ENCODE peak calls at places on chromosome 20, in nine cellular contexts. R is heart right ventricle; A is GM23338; Z is HepG2; P is CD8-positive, alpha-beta T cell; U is stomach; Y is psoas muscle; Q is ascending aorta; G is sigmoid colon. K is an unnamed sample. For H3K36me3, the result is how much of the 10 kb centered on the place peaks cover.

GRCh38 chr20:58135441-58136170 is 92.8 kb downstream of the ANKRD60 start:
- DNase-seq in R (no peak), A (no peak), Z (no peak), P (no peak), U (no peak), Y (no peak), Q (no peak), G (peak), K (no peak)

GRCh38 chr20:49543071-49543857 is 24.7 kb downstream of the PTGIS start:
- DNase-seq in R (no peak), A (no peak), Z (no peak), P (no peak), U (no peak), Y (no peak), Q (no peak), G (peak), K (no peak)

GRCh38 chr20:38143238-38143645 is 21.8 kb downstream of the TGM2 start:
- DNase-seq in R (no peak), A (no peak), Z (peak), P (no peak), U (no peak), Y (no peak), Q (no peak), G (no peak), K (no peak)

GRCh38 chr20:50333856-50334255 is 143.2 kb downstream of the CEBPB start:
- DNase-seq in R (no peak), A (no peak), Z (no peak), P (no peak), U (no peak), Y (no peak), Q (no peak), G (peak), K (peak)

GRCh38 chr20:56362833-56363413 is 4.1 kb downstream of the FAM210B start:
- DNase-seq in R (no peak), A (peak), Z (no peak), P (no peak), U (no peak), Y (no peak), Q (no peak), G (no peak), K (no peak)

GRCh38 chr20:25281541-25281991 is 33.7 kb downstream of the PYGB start:
- DNase-seq in R (peak), A (no peak), Z (no peak), P (no peak), U (peak), Y (peak), Q (peak), G (peak), K (no peak)

GRCh38 chr20:57688864-57689263 is 21.0 kb downstream of the PMEPA1 start:
- DNase-seq in R (peak), A (no peak), Z (no peak), P (no peak), U (no peak), Y (peak), Q (no peak), G (no peak), K (no peak)

GRCh38 chr20:11797161-11797560 is 120.5 kb upstream of the BTBD3 start:
- DNase-seq in R (no peak), A (no peak), Z (no peak), P (no peak), U (no peak), Y (no peak), Q (no peak), G (no peak), K (no peak)

GRCh38 chr20:40160151-40160550 is 528.9 kb downstream of the MAFB start:
- DNase-seq in R (peak), A (peak), Z (peak), P (no peak), U (peak), Y (peak), Q (no peak), G (peak), K (peak)

GRCh38 chr20:61030130-61030529 is 221.9 kb upstream of the CDH4 start:
- DNase-seq in R (no peak), A (no peak), Z (no peak), P (no peak), U (no peak), Y (no peak), Q (no peak), G (no peak), K (no peak)

GRCh38 chr20:31967830-31968249 is at the start of gene XKR7:
- DNase-seq in R (no peak), A (peak), Z (no peak), P (no peak), U (no peak), Y (no peak), Q (no peak), G (no peak), K (no peak)

GRCh38 chr20:24465730-24466129 is 3.7 kb upstream of the SYNDIG1 start:
- DNase-seq in R (peak), A (no peak), Z (no peak), P (no peak), U (no peak), Y (no peak), Q (no peak), G (peak), K (no peak)

GRCh38 chr20:38372830-38373229 is 26.5 kb downstream of the LBP start:
- DNase-seq in R (no peak), A (no peak), Z (no peak), P (no peak), U (no peak), Y (no peak), Q (no peak), G (no peak), K (no peak)

GRCh38 chr20:50594591-50595432 is 84.6 kb downstream of the PTPN1 start:
- DNase-seq in R (no peak), A (peak), Z (no peak), P (no peak), U (no peak), Y (no peak), Q (no peak), G (no peak), K (no peak)

GRCh38 chr20:49475979-49476378 is 6.5 kb downstream of the KCNB1 start:
- DNase-seq in R (no peak), A (no peak), Z (no peak), P (no peak), U (no peak), Y (no peak), Q (no peak), G (no peak), K (no peak)

GRCh38 chr20:1817577-1818211 is 77.5 kb upstream of the SIRPA start:
- DNase-seq in R (no peak), A (no peak), Z (no peak), P (no peak), U (no peak), Y (no peak), Q (no peak), G (no peak), K (no peak)

GRCh38 chr20:309841-310644 is 12.7 kb downstream of the ZCCHC3 start:
- DNase-seq in R (peak), A (peak), Z (peak), P (peak), U (peak), Y (peak), Q (peak), G (peak), K (peak)

GRCh38 chr20:44038681-44039123 is 124.0 kb downstream of the TOX2 start:
- DNase-seq in R (no peak), A (no peak), Z (no peak), P (no peak), U (peak), Y (no peak), Q (no peak), G (peak), K (no peak)

GRCh38 chr20:18702736-18703135 is 110.8 kb upstream of the SCP2D1 start:
- DNase-seq in R (peak), A (no peak), Z (no peak), P (no peak), U (no peak), Y (peak), Q (no peak), G (no peak), K (no peak)

GRCh38 chr20:35306931-35307517 is 14.8 kb upstream of the FAM83C start:
- DNase-seq in R (peak), A (peak), Z (peak), P (no peak), U (peak), Y (peak), Q (no peak), G (no peak), K (no peak)

GRCh38 chr20:62918137-62918536 is 8.2 kb downstream of the DIDO1 start:
- DNase-seq in R (no peak), A (no peak), Z (no peak), P (no peak), U (no peak), Y (no peak), Q (no peak), G (no peak), K (no peak)
- H3K4me3 ChIP-seq in R (no peak), A (peak), Z (no peak), P (peak), U (no peak), Y (no peak), Q (no peak), G (no peak), K (no peak)

GRCh38 chr20:36399147-36399968 is 93.2 kb downstream of the DLGAP4 start:
- DNase-seq in R (peak), A (peak), Z (peak), P (no peak), U (peak), Y (no peak), Q (no peak), G (no peak), K (no peak)
- TF ChIP-seq CTCF in R (no peak), A (peak), Z (peak), P (no peak), U (no peak), Y (peak), Q (no peak), G (no peak), K (peak)

DNA sequence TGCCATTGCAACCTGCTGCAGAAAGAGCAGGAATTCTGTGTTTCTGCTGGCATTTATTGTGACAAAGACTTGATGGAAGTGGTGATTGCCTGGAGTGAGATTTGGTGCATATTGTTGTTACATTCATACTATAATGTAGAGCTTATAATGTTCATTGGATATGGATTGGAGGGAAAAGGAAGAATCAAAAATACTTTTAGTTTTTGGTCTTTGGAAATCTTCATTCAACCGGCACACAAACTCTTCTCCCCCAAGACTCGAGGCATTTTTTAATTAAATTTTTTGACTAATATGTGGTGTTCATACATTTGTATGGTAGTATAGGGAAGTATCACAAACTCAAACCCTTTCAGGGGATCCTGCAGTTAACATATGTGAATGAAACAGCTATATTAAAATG is 380.8 kb downstream of the DOK5 start:
- DNase-seq in R (no peak), A (no peak), Z (no peak), P (no peak), U (no peak), Y (no peak), Q (no peak), G (no peak), K (no peak)
- H3K36me3 ChIP-seq in R (under half), A (under half), Z (under half), P (under half), U (under half), Y (under half), Q (under half), G (under half), K (under half)

GRCh38 chr20:63534831-63535651 is 2.1 kb downstream of the PTK6 start:
- DNase-seq in R (no peak), A (no peak), Z (no peak), P (no peak), U (peak), Y (peak), Q (no peak), G (no peak), K (no peak)
- H3K4me3 ChIP-seq in R (no peak), A (no peak), Z (no peak), P (no peak), U (peak), Y (no peak), Q (no peak), G (no peak), K (no peak)

K was measured in kidney epithelial cell.